ENCODE peak calls at places on chromosomes 7 and 10, in four cellular contexts. One of them, this sample, is unnamed.

GRCh38 chr10:14146005-14146404 is 184.7 kb downstream of the FRMD4A start:
- DNase-seq in HCT116: no peak
- DNase-seq in adrenal gland: no peak
- DNase-seq in NB4: no peak
- DNase-seq in this sample: no peak

GRCh38 chr10:124240721-124241350 is 147.4 kb upstream of the CHST15 start:
- DNase-seq in HCT116: no peak
- DNase-seq in NB4: no peak
- DNase-seq in adrenal gland: no peak
- DNase-seq in this sample: no peak

GRCh38 chr7:47428052-47428779 is 153.7 kb downstream of the TNS3 start:
- DNase-seq in HCT116: no peak
- DNase-seq in adrenal gland: no peak
- DNase-seq in NB4: no peak
- DNase-seq in this sample: no peak

GRCh38 chr7:1922870-1923236 is 252.8 kb downstream of the ELFN1 start:
- DNase-seq in adrenal gland: no peak
- DNase-seq in NB4: peak
- DNase-seq in HCT116: no peak
- DNase-seq in this sample: no peak

GRCh38 chr7:24756989-24757798 is at the start of gene GSDME:
- DNase-seq in adrenal gland: peak
- DNase-seq in NB4: peak
- DNase-seq in HCT116: no peak
- DNase-seq in this sample: no peak

GRCh38 chr10:36358736-36359135 is 716.6 kb upstream of the FZD8 start:
- DNase-seq in adrenal gland: no peak
- DNase-seq in NB4: no peak
- DNase-seq in HCT116: no peak
- DNase-seq in this sample: no peak

GRCh38 chr10:48197236-48197899 is 77.1 kb downstream of the FRMPD2 start:
- DNase-seq in adrenal gland: no peak
- DNase-seq in NB4: peak
- DNase-seq in HCT116: no peak
- DNase-seq in this sample: no peak

GRCh38 chr7:18354686-18355085 is 140.9 kb upstream of the HDAC9 start:
- DNase-seq in adrenal gland: no peak
- DNase-seq in NB4: no peak
- DNase-seq in HCT116: no peak
- DNase-seq in this sample: no peak

GRCh38 chr7:83161851-83162401 is 758 bp downstream of the PCLO start:
- DNase-seq in adrenal gland: no peak
- DNase-seq in HCT116: no peak
- DNase-seq in NB4: no peak
- DNase-seq in this sample: no peak

GRCh38 chr10:84352251-84352842 is 24.0 kb downstream of the CCSER2 start:
- DNase-seq in adrenal gland: peak
- DNase-seq in HCT116: peak
- DNase-seq in NB4: peak
- DNase-seq in this sample: peak

GRCh38 chr7:87510430-87510875 is 35.0 kb upstream of the ABCB4 start:
- DNase-seq in HCT116: no peak
- DNase-seq in NB4: no peak
- DNase-seq in adrenal gland: peak
- DNase-seq in this sample: no peak

GRCh38 chr7:36868727-36869411 is 144.6 kb upstream of the AOAH start:
- DNase-seq in adrenal gland: no peak
- DNase-seq in NB4: no peak
- DNase-seq in HCT116: no peak
- DNase-seq in this sample: no peak

GRCh38 chr10:123847686-123848432 is 43.7 kb downstream of the CPXM2 start:
- DNase-seq in HCT116: no peak
- DNase-seq in adrenal gland: no peak
- DNase-seq in NB4: no peak
- DNase-seq in this sample: no peak

GRCh38 chr7:38699481-38699880 is 68.3 kb upstream of the AMPH start:
- DNase-seq in HCT116: no peak
- DNase-seq in NB4: no peak
- DNase-seq in adrenal gland: no peak
- DNase-seq in this sample: no peak

GRCh38 chr10:8037199-8037801 is 17.2 kb upstream of the GATA3 start:
- DNase-seq in NB4: no peak
- DNase-seq in HCT116: no peak
- DNase-seq in adrenal gland: no peak
- DNase-seq in this sample: peak

GRCh38 chr10:97949462-97949861 is 81.0 kb downstream of the CRTAC1 start:
- DNase-seq in adrenal gland: no peak
- DNase-seq in HCT116: no peak
- DNase-seq in NB4: no peak
- DNase-seq in this sample: no peak

GRCh38 chr10:123348721-123349120 is 194.5 kb downstream of the BUB3 start:
- DNase-seq in NB4: no peak
- DNase-seq in adrenal gland: no peak
- DNase-seq in HCT116: no peak
- DNase-seq in this sample: no peak

DNA sequence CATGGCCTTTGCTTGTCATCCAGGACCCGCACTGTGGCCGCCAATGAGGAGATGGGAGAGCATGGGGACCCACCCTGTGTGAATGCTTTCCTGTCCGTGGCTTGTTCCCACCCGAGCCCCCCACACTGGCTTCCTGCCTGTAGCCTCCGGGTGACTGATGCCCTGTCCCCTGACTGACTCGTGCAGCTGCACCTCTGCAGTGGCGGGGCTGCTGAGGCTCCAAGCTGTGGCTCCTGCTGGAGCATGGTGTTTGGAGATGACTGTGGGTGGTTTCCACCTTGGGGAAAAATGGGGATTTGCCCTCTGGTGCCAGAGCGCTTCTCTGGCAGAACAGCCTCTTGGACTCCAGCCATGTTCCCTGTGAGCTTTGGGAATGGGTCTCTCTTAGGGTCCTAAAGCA is 2.1 kb downstream of the CAMK1D start:
- DNase-seq in HCT116: no peak
- DNase-seq in NB4: no peak
- DNase-seq in adrenal gland: no peak
- DNase-seq in this sample: peak
- TF ChIP-seq POLR2A in HCT116: no peak
- TF ChIP-seq POLR2A in NB4: no peak
- TF ChIP-seq POLR2A in adrenal gland: no peak
- TF ChIP-seq POLR2A in this sample: no peak

DNA sequence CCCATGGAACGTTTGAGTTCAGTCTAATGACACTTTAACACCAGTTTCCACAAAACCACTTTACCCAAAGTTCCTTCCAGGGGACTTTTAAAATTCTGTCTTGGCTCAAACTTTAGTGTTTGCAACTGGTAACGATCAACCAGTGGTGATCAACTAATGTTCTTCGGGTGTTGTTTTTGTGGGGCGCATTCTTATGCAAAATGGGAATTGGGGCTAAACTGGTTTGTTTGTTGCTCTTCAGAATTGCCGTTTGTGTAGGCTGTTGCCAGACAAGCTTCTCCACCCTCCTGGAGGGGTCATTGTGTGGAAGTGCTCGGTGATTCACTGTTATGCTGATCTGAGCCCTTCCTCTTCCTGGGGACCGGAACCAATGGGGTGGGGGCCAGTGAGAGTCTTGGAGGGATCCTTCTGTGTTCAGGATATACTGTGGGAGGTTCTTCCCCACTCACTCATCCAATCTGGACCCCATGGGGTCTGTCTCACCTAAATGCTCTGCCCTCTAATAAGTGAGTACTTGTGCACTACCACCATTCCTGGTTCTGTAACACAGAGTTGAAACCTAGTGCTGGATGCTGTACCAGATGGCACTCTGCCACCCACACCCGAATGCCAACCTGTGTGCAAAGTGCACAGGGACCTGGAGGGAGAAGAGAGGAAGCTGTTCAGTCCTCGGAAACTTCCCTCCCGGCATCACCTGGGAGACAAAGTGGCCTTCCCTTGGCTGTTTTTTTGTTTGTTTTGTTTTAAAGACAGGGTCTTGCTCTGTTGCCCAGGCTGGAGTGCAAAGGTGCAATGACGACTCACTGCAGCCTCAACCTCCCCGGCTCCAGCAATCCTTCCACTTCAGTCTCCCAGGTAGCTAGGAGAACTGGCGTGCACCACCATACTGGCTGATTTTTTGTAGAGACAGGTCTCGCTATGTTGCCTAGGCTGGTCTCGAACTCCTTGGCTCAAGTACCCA is 2.1 kb downstream of the NFE2L3 start:
- DNase-seq in HCT116: no peak
- DNase-seq in NB4: peak
- DNase-seq in adrenal gland: no peak
- DNase-seq in this sample: peak
- TF ChIP-seq POLR2A in HCT116: no peak
- TF ChIP-seq POLR2A in NB4: no peak
- TF ChIP-seq POLR2A in adrenal gland: no peak
- TF ChIP-seq POLR2A in this sample: no peak

GRCh38 chr10:110006358-110007170 is 1.2 kb upstream of the ADD3 start:
- DNase-seq in adrenal gland: peak
- DNase-seq in NB4: peak
- DNase-seq in HCT116: no peak
- DNase-seq in this sample: peak

GRCh38 chr10:110008518-110009339 is 945 bp downstream of the ADD3 start:
- DNase-seq in HCT116: no peak
- DNase-seq in NB4: peak
- DNase-seq in adrenal gland: peak
- DNase-seq in this sample: no peak

GRCh38 chr10:110005716-110006115 is 2.1 kb upstream of the ADD3 start:
- DNase-seq in adrenal gland: peak
- DNase-seq in HCT116: no peak
- DNase-seq in NB4: peak
- DNase-seq in this sample: no peak

GRCh38 chr10:110007171-110007700 is 548 bp upstream of the ADD3 start:
- DNase-seq in HCT116: no peak
- DNase-seq in NB4: no peak
- DNase-seq in adrenal gland: no peak
- DNase-seq in this sample: no peak

GRCh38 chr10:110007701-110008517 is at the start of gene ADD3:
- DNase-seq in NB4: peak
- DNase-seq in HCT116: peak
- DNase-seq in adrenal gland: peak
- DNase-seq in this sample: peak
- TF ChIP-seq POLR2A in NB4: peak
- TF ChIP-seq POLR2A in HCT116: peak
- TF ChIP-seq POLR2A in adrenal gland: peak
- TF ChIP-seq POLR2A in this sample: no peak

GRCh38 chr10:72275351-72276012 is 1.8 kb downstream of the DDIT4 start:
- DNase-seq in NB4: peak
- DNase-seq in adrenal gland: peak
- DNase-seq in HCT116: no peak
- DNase-seq in this sample: no peak

GRCh38 chr10:72277340-72277995 is 3.7 kb downstream of the DDIT4 start:
- DNase-seq in adrenal gland: no peak
- DNase-seq in HCT116: no peak
- DNase-seq in NB4: no peak
- DNase-seq in this sample: no peak

GRCh38 chr10:72277996-72278667 is 4.4 kb downstream of the DDIT4 start:
- DNase-seq in HCT116: no peak
- DNase-seq in adrenal gland: no peak
- DNase-seq in NB4: peak
- DNase-seq in this sample: no peak

GRCh38 chr10:72276013-72276387 is 2.3 kb downstream of the DDIT4 start:
- DNase-seq in NB4: no peak
- DNase-seq in HCT116: peak
- DNase-seq in adrenal gland: peak
- DNase-seq in this sample: no peak

GRCh38 chr10:72276421-72277339 is 3.0 kb downstream of the DDIT4 start:
- DNase-seq in NB4: peak
- DNase-seq in adrenal gland: peak
- DNase-seq in HCT116: peak
- DNase-seq in this sample: no peak
- TF ChIP-seq POLR2A in NB4: no peak
- TF ChIP-seq POLR2A in adrenal gland: peak
- TF ChIP-seq POLR2A in HCT116: peak
- TF ChIP-seq POLR2A in this sample: no peak